ENCODE peak calls at places on chromosomes 5 and 9, in eight cellular contexts. R is H9, K is MM.1S, D is IMR-90, P is NT2/D1, O is mesendoderm, F is fibroblast of lung, I is mammary epithelial cell. A is an unnamed sample.

GRCh38 chr5:150658699-150659265 is 2.3 kb upstream of the MYOZ3 start:
- DNase-seq in D (no peak), R (peak; percentile 24), F (no peak), O (no peak), P (no peak), K (no peak), I (no peak), A (no peak)

GRCh38 chr9:108073823-108074222 is 584.3 kb upstream of the KLF4 start:
- DNase-seq in O (no peak), I (no peak), F (no peak), R (no peak), P (no peak), K (no peak), D (no peak), A (no peak)

GRCh38 chr5:86500947-86501346 is 116.8 kb upstream of the COX7C start:
- DNase-seq in I (no peak), R (no peak), D (no peak), K (peak; percentile 11), F (no peak), P (no peak), O (peak; percentile 19), A (no peak)

GRCh38 chr9:18260527-18260926 is 213.4 kb upstream of the ADAMTSL1 start:
- DNase-seq in F (peak; percentile 23), O (no peak), I (peak; percentile 64), P (no peak), K (no peak), D (no peak), R (no peak), A (no peak)

GRCh38 chr5:135977375-135977928 is 22.7 kb upstream of the LECT2 start:
- DNase-seq in F (peak; percentile 45), I (peak; percentile 16), K (peak; percentile 47), P (peak; percentile 55), R (peak; percentile 93), D (peak; percentile 30), O (peak; percentile 90), A (no peak)

GRCh38 chr5:171858303-171858702 is 72.7 kb downstream of the SMIM23 start:
- DNase-seq in I (no peak), O (peak; percentile 63), K (no peak), F (no peak), P (no peak), D (no peak), R (peak; percentile 65), A (no peak)

GRCh38 chr5:150780816-150781221 is 2.3 kb downstream of the SMIM3 start:
- DNase-seq in K (no peak), F (peak; percentile 72), R (no peak), P (no peak), O (no peak), D (peak; percentile 64), I (peak; percentile 82), A (peak; percentile 46)

GRCh38 chr5:150065886-150066285 is 20.5 kb downstream of the CSF1R start:
- DNase-seq in P (no peak), I (no peak), D (peak; percentile 15), K (no peak), F (no peak), R (no peak), O (no peak), A (no peak)

GRCh38 chr5:74227081-74227480 is 413.4 kb downstream of the ENC1 start:
- DNase-seq in O (no peak), I (no peak), D (no peak), P (no peak), F (no peak), K (no peak), R (no peak), A (no peak)

GRCh38 chr5:96432245-96433065 is 593 bp downstream of the PCSK1 start:
- DNase-seq in O (peak; percentile 78), F (no peak), I (no peak), K (no peak), D (no peak), R (peak; percentile 63), P (peak; percentile 36), A (no peak)

GRCh38 chr9:100150209-100150608 is 51.2 kb downstream of the INVS start:
- DNase-seq in K (no peak), O (no peak), P (no peak), D (peak; percentile 44), F (peak; percentile 36), I (no peak), R (no peak), A (peak; percentile 49)

GRCh38 chr9:16794871-16795639 is 75.4 kb downstream of the BNC2 start:
- DNase-seq in R (no peak), P (no peak), I (no peak), D (peak; percentile 83), O (no peak), K (no peak), F (peak; percentile 68), A (peak; percentile 88)

GRCh38 chr9:71302776-71303175 is 181.4 kb upstream of the TRPM3 start:
- DNase-seq in I (no peak), F (no peak), P (no peak), K (peak; percentile 71), O (no peak), D (no peak), R (no peak), A (peak; percentile 73)

GRCh38 chr9:134165357-134166315 is 1.3 kb upstream of the RNU6ATAC start:
- DNase-seq in I (peak; percentile 27), O (peak; percentile 26), P (no peak), F (peak; percentile 35), D (peak; percentile 19), R (no peak), K (peak; percentile 26), A (peak; percentile 45)

GRCh38 chr5:143014017-143014651 is 244.0 kb downstream of the ARHGAP26 start:
- DNase-seq in O (peak; percentile 86), P (peak; percentile 47), R (peak; percentile 81), I (no peak), D (no peak), K (no peak), F (no peak), A (no peak)

GRCh38 chr5:76007904-76008303 is 75.3 kb upstream of the SV2C start:
- DNase-seq in K (no peak), O (no peak), I (no peak), R (no peak), F (no peak), P (no peak), D (no peak), A (no peak)

GRCh38 chr9:127876764-127877562 is 512 bp downstream of the AK1 start:
- DNase-seq in D (no peak), I (no peak), K (no peak), R (no peak), F (no peak), O (no peak), P (no peak), A (no peak)

GRCh38 chr9:127876026-127876763 is 1.3 kb downstream of the AK1 start:
- DNase-seq in I (no peak), R (no peak), K (no peak), P (no peak), F (no peak), D (no peak), O (no peak), A (no peak)

GRCh38 chr9:127873886-127874285 is 3.6 kb downstream of the AK1 start:
- DNase-seq in K (no peak), O (no peak), I (no peak), D (no peak), F (peak; percentile 81), P (no peak), R (no peak), A (peak; percentile 23)

GRCh38 chr9:127874301-127875216 is 2.9 kb downstream of the AK1 start:
- DNase-seq in I (peak; percentile 70), P (no peak), O (no peak), D (no peak), K (no peak), R (no peak), F (no peak), A (no peak)

GRCh38 chr9:127875306-127875966 is 2.0 kb downstream of the AK1 start:
- DNase-seq in K (no peak), R (no peak), O (no peak), D (peak; percentile 60), F (peak; percentile 75), P (no peak), I (no peak), A (peak; percentile 76)
- H3K9ac ChIP-seq in K (no peak overlapping the region), R (no peak overlapping the region), O (no peak overlapping the region), D (peak overlapping the region; percentile 49), F (no peak overlapping the region), P (peak overlapping the region; percentile 50), I (no peak overlapping the region), A (peak overlapping the region; percentile 77)

GRCh38 chr9:93062364-93062763 is 3.9 kb downstream of the SUSD3 start:
- DNase-seq in P (no peak), F (no peak), D (no peak), I (no peak), K (no peak), O (no peak), R (no peak), A (no peak)
- H3K9ac ChIP-seq in P (no peak overlapping the region), F (no peak overlapping the region), D (no peak overlapping the region), I (no peak overlapping the region), K (peak overlapping the region; percentile 40), O (no peak overlapping the region), R (no peak overlapping the region), A (no peak overlapping the region)

GRCh38 chr9:110130791-110131416 is 77.1 kb downstream of the C9orf152 start:
- DNase-seq in O (peak; percentile 82), I (no peak), R (no peak), D (no peak), F (no peak), K (no peak), P (no peak), A (no peak)

GRCh38 chr9:110131499-110131898 is 76.5 kb downstream of the C9orf152 start:
- DNase-seq in R (no peak), I (peak; percentile 32), K (no peak), F (no peak), P (no peak), O (peak; percentile 91), D (peak; percentile 61), A (no peak)

GRCh38 chr9:110130211-110130610 is 77.7 kb downstream of the C9orf152 start:
- DNase-seq in I (no peak), O (no peak), K (no peak), D (no peak), R (no peak), F (no peak), P (no peak), A (no peak)

GRCh38 chr9:110128664-110129329 is 79.2 kb downstream of the C9orf152 start:
- DNase-seq in O (no peak), D (no peak), F (no peak), I (no peak), R (no peak), K (no peak), P (no peak), A (no peak)

GRCh38 chr9:110129460-110129859 is 78.5 kb downstream of the C9orf152 start:
- DNase-seq in I (no peak), F (no peak), P (no peak), R (no peak), D (no peak), O (no peak), K (no peak), A (no peak)
- H3K9ac ChIP-seq in I (no peak overlapping the region), F (no peak overlapping the region), P (no peak overlapping the region), R (no peak overlapping the region), D (no peak overlapping the region), O (no peak overlapping the region), K (no peak overlapping the region), A (no peak overlapping the region)

DNA sequence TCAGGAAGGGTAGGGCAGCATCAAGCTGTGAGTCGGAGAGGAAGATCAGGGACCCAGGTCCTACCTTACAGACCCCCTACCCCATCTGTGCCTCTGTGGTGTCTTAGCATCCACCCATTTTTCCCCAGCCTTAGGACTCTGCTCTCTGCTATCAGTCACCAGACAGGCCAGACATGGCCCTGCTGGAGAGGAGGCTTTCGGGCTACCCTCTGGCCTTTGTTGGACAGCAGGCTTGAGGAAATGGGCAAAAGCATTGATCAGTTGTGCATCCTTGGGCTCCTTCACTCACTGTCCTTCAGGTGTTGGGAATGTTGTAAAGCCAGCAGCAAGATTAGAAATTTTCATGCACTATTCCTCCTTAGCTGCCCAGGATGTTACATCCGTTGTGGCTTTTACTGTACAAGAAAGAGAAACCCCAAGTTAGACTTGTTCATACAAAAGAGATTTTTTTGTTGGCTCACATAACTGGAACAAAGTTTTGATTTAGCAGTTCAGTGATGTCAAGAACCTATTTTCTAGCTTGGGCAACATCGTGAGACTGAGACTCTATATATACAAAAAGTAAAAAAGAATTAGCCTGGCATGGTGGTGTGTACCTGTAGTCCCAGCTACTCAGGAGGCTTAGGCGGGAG is 17.4 kb upstream of the TNFAIP8 start:
- DNase-seq in I (no peak), P (no peak), K (no peak), D (no peak), F (no peak), R (no peak), O (no peak), A (no peak)
- H3K9ac ChIP-seq in I (no peak overlapping the region), P (no peak overlapping the region), K (peak overlapping the region; percentile 24), D (no peak overlapping the region), F (no peak overlapping the region), R (no peak overlapping the region), O (no peak overlapping the region), A (no peak overlapping the region)